ENCODE peak calls at places on chromosome 13, in ten cellular contexts. U is colonic mucosa, A is tibial nerve, Q is BJ, I is IMR-90, H is thoracic aorta, L is astrocyte of the cerebellum, F is cardiac muscle cell, W is aorta, V is GM23248. D is an unnamed sample.

GRCh38 chr13:27076411-27076810 is 95.2 kb downstream of the USP12 start:
- DNase-seq in U (no peak), A (no peak), Q (no peak), I (peak), H (no peak), L (no peak), F (peak), W (no peak), V (peak), D (no peak)

GRCh38 chr13:105587786-105588185 is 947.7 kb downstream of the EFNB2 start:
- DNase-seq in U (no peak), A (no peak), Q (no peak), I (peak), H (no peak), L (no peak), F (no peak), W (no peak), V (no peak), D (no peak)

GRCh38 chr13:52847682-52848432 is 583 bp downstream of the PCDH8 start:
- DNase-seq in U (no peak), A (no peak), Q (no peak), I (no peak), H (no peak), L (no peak), F (no peak), W (peak), V (no peak), D (no peak)

GRCh38 chr13:26484196-26484595 is 73.3 kb upstream of the WASF3 start:
- DNase-seq in U (no peak), A (no peak), Q (no peak), I (no peak), H (no peak), L (no peak), F (no peak), W (peak), V (no peak), D (no peak)

GRCh38 chr13:93915269-93915809 is 564.1 kb downstream of the DCT start:
- DNase-seq in U (no peak), A (no peak), Q (peak), I (peak), H (no peak), L (no peak), F (peak), W (no peak), V (peak), D (no peak)

GRCh38 chr13:25330541-25330940 is 29.1 kb downstream of the NUP58 start:
- DNase-seq in U (no peak), A (no peak), Q (no peak), I (peak), H (no peak), L (peak), F (peak), W (no peak), V (peak), D (no peak)

GRCh38 chr13:39818953-39819352 is 163.5 kb downstream of the COG6 start:
- DNase-seq in U (no peak), A (peak), Q (no peak), I (peak), H (no peak), L (no peak), F (peak), W (no peak), V (no peak), D (no peak)

GRCh38 chr13:24746618-24747247 is 17.2 kb upstream of the RNF17 start:
- DNase-seq in U (no peak), A (no peak), Q (no peak), I (no peak), H (no peak), L (no peak), F (peak), W (no peak), V (peak), D (no peak)

GRCh38 chr13:30312859-30313258 is 5.5 kb upstream of the KATNAL1 start:
- DNase-seq in U (no peak), A (no peak), Q (no peak), I (peak), H (no peak), L (peak), F (peak), W (no peak), V (no peak), D (no peak)

GRCh38 chr13:109657395-109657794 is 129.0 kb downstream of the IRS2 start:
- DNase-seq in U (no peak), A (no peak), Q (no peak), I (no peak), H (no peak), L (no peak), F (peak), W (no peak), V (no peak), D (no peak)

GRCh38 chr13:42794572-42795275 is 13.3 kb downstream of the FAM216B start:
- DNase-seq in U (no peak), A (no peak), Q (no peak), I (no peak), H (no peak), L (no peak), F (peak), W (no peak), V (peak), D (no peak)

GRCh38 chr13:108948269-108948671 is 318.9 kb downstream of the MYO16 start:
- DNase-seq in U (no peak), A (no peak), Q (no peak), I (no peak), H (no peak), L (no peak), F (no peak), W (no peak), V (peak), D (no peak)

GRCh38 chr13:75687145-75687763 is 51.1 kb downstream of the LMO7 start:
- DNase-seq in U (no peak), A (no peak), Q (no peak), I (peak), H (no peak), L (peak), F (peak), W (no peak), V (peak), D (no peak)

GRCh38 chr13:38265135-38265497 is 84.5 kb upstream of the UFM1 start:
- DNase-seq in U (no peak), A (no peak), Q (no peak), I (no peak), H (no peak), L (no peak), F (no peak), W (no peak), V (no peak), D (no peak)

GRCh38 chr13:45289936-45290563 is 50.9 kb downstream of the TPT1 start:
- DNase-seq in U (no peak), A (no peak), Q (no peak), I (no peak), H (no peak), L (no peak), F (no peak), W (no peak), V (no peak), D (no peak)

GRCh38 chr13:28451482-28452217 is 43.3 kb downstream of the FLT1 start:
- DNase-seq in U (no peak), A (no peak), Q (no peak), I (no peak), H (no peak), L (no peak), F (peak), W (no peak), V (peak), D (no peak)
- H3K4me3 ChIP-seq in U (no peak), A (no peak), Q (no peak), I (no peak), H (peak), L (no peak), F (no peak), W (no peak), V (no peak), D (no peak)

GRCh38 chr13:98269386-98269785 is 92.3 kb upstream of the RNF113B start:
- DNase-seq in U (no peak), A (no peak), Q (no peak), I (no peak), H (no peak), L (no peak), F (no peak), W (no peak), V (no peak), D (no peak)
- H3K4me3 ChIP-seq in U (no peak), A (no peak), Q (no peak), I (no peak), H (no peak), L (no peak), F (no peak), W (no peak), V (no peak), D (no peak)

GRCh38 chr13:99895999-99896695 is 75.4 kb downstream of the ZIC5 start:
- DNase-seq in U (no peak), A (no peak), Q (no peak), I (no peak), H (no peak), L (no peak), F (no peak), W (no peak), V (no peak), D (no peak)
- H3K4me3 ChIP-seq in U (peak), A (no peak), Q (no peak), I (no peak), H (peak), L (no peak), F (no peak), W (no peak), V (no peak), D (no peak)

GRCh38 chr13:83352391-83352790 is 529.9 kb downstream of the SLITRK1 start:
- DNase-seq in U (no peak), A (no peak), Q (no peak), I (no peak), H (no peak), L (no peak), F (no peak), W (no peak), V (no peak), D (no peak)
- H3K4me3 ChIP-seq in U (no peak), A (no peak), Q (no peak), I (no peak), H (no peak), L (no peak), F (no peak), W (no peak), V (no peak), D (no peak)

DNA sequence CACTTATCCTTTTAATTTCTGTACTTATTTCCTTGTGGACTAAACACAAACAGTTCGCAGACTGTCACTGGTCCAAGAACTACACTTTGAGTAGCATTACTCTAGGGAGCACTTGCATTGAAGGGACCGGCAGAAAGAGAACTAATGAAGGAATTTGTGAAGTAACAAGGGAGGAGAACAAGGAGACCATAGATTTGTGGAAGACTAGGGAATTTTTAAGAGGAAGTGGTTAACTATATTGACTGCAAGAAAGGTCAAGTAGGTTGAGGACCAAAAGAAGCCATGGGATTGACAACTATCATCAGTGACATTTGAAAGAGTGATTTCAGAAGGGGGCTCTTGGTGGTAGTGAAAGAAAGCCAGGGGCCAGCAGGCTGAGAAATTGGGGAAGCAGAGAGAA is 4.0 kb upstream of the RB1 start:
- DNase-seq in U (no peak), A (no peak), Q (no peak), I (no peak), H (no peak), L (no peak), F (no peak), W (no peak), V (no peak), D (no peak)
- H3K4me3 ChIP-seq in U (no peak), A (no peak), Q (no peak), I (no peak), H (no peak), L (no peak), F (no peak), W (no peak), V (no peak), D (no peak)

GRCh38 chr13:97106323-97106722 is 112.0 kb upstream of the OXGR1 start:
- DNase-seq in U (no peak), A (no peak), Q (no peak), I (no peak), H (no peak), L (no peak), F (no peak), W (no peak), V (no peak), D (no peak)

GRCh38 chr13:97109256-97109655 is 112.9 kb upstream of the MBNL2 start:
- DNase-seq in U (no peak), A (no peak), Q (no peak), I (no peak), H (no peak), L (no peak), F (no peak), W (no peak), V (no peak), D (no peak)

GRCh38 chr13:97107815-97108534 is 113.7 kb upstream of the OXGR1 start:
- DNase-seq in U (no peak), A (no peak), Q (no peak), I (peak), H (no peak), L (no peak), F (peak), W (no peak), V (peak), D (no peak)

GRCh38 chr13:97109841-97110492 is 112.2 kb upstream of the MBNL2 start:
- DNase-seq in U (peak), A (peak), Q (peak), I (peak), H (peak), L (peak), F (peak), W (peak), V (peak), D (peak)

GRCh38 chr13:97108535-97108910 is 113.6 kb upstream of the MBNL2 start:
- DNase-seq in U (no peak), A (no peak), Q (no peak), I (peak), H (no peak), L (peak), F (peak), W (no peak), V (peak), D (no peak)
- H3K4me3 ChIP-seq in U (no peak), A (no peak), Q (no peak), I (no peak), H (no peak), L (no peak), F (no peak), W (no peak), V (no peak), D (no peak)

GRCh38 chr13:72507394-72508199 is 219.8 kb downstream of the MZT1 start:
- DNase-seq in U (no peak), A (no peak), Q (no peak), I (no peak), H (no peak), L (no peak), F (peak), W (no peak), V (no peak), D (no peak)
- H3K4me3 ChIP-seq in U (no peak), A (no peak), Q (peak), I (no peak), H (no peak), L (no peak), F (no peak), W (no peak), V (no peak), D (no peak)

GRCh38 chr13:110913911-110914292 is 967 bp downstream of the ANKRD10 start:
- DNase-seq in U (no peak), A (no peak), Q (no peak), I (no peak), H (no peak), L (no peak), F (no peak), W (no peak), V (peak), D (no peak)

GRCh38 chr13:110915057-110915873 is at the start of gene ANKRD10:
- DNase-seq in U (peak), A (peak), Q (peak), I (peak), H (peak), L (peak), F (peak), W (peak), V (peak), D (peak)

GRCh38 chr13:110915874-110916670 is 1.2 kb upstream of the ANKRD10 start:
- DNase-seq in U (no peak), A (no peak), Q (peak), I (peak), H (no peak), L (no peak), F (peak), W (no peak), V (peak), D (no peak)

GRCh38 chr13:110914293-110915056 is 394 bp downstream of the ANKRD10 start:
- DNase-seq in U (peak), A (peak), Q (no peak), I (peak), H (peak), L (no peak), F (peak), W (peak), V (peak), D (peak)

GRCh38 chr13:110916671-110917142 is 1.8 kb upstream of the ANKRD10 start:
- DNase-seq in U (no peak), A (no peak), Q (peak), I (peak), H (no peak), L (peak), F (peak), W (no peak), V (peak), D (no peak)
- H3K4me3 ChIP-seq in U (no peak), A (no peak), Q (no peak), I (no peak), H (peak), L (no peak), F (no peak), W (no peak), V (peak), D (no peak)

DNA sequence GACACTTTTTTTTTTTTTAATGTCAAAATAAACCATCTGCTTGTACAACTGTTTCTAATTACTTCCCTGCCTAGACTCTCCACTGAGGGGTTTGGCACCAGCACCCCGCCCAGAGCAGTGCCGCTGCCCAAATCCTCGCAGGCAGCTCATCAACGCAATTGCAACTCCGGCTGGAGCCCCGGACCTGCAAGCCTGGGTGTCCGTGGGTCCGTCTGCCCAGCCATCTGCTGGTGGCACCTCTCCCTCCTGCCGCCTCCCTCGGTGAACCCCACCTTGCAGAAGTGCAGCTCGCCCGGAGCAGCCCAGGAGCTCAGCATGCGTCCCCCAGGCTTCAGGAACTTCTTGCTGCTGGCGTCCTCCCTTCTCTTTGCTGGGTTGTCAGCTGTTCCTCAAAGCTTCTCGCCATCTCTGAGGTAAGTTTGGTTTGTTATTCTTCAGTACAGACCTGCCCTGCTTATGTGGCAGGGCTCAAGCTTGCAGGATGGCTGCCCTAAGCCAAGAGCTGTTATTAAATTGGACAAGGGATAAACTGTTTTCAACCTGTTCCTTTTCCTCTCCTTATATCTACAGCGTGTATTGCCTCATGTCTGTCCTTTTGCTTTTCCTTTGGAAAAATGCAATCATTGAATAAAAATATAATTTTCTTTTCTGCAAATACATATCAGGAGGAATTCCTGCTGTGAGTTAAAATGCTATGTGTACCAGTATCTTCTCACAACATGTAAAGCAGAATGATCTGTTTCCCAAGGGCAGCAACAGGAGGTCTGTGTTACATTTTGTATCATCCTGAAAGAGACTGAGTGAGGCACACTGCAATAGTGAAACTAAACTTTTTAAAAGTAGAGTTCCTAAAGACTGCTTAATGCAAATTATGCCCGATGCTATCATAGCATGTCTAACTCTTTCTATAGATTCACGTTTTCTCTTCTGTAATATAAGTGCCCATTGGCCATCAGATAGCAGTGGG is at the start of gene ITGBL1:
- DNase-seq in U (no peak), A (no peak), Q (no peak), I (peak), H (no peak), L (no peak), F (peak), W (peak), V (peak), D (no peak)
- H3K4me3 ChIP-seq in U (peak), A (peak), Q (peak), I (peak), H (peak), L (peak), F (no peak), W (peak), V (peak), D (peak)

GRCh38 chr13:113001251-113002140 is 32.5 kb downstream of the MCF2L start:
- DNase-seq in U (peak), A (no peak), Q (no peak), I (peak), H (no peak), L (no peak), F (peak), W (no peak), V (peak), D (peak)

GRCh38 chr13:113002206-113002821 is 33.3 kb downstream of the MCF2L start:
- DNase-seq in U (no peak), A (no peak), Q (no peak), I (no peak), H (no peak), L (no peak), F (no peak), W (no peak), V (no peak), D (no peak)

GRCh38 chr13:113000575-113000974 is 31.6 kb downstream of the MCF2L start:
- DNase-seq in U (no peak), A (no peak), Q (no peak), I (no peak), H (no peak), L (no peak), F (no peak), W (no peak), V (no peak), D (no peak)

GRCh38 chr13:113004126-113004525 is 35.1 kb downstream of the MCF2L start:
- DNase-seq in U (no peak), A (no peak), Q (no peak), I (no peak), H (no peak), L (no peak), F (no peak), W (no peak), V (no peak), D (no peak)

DNA sequence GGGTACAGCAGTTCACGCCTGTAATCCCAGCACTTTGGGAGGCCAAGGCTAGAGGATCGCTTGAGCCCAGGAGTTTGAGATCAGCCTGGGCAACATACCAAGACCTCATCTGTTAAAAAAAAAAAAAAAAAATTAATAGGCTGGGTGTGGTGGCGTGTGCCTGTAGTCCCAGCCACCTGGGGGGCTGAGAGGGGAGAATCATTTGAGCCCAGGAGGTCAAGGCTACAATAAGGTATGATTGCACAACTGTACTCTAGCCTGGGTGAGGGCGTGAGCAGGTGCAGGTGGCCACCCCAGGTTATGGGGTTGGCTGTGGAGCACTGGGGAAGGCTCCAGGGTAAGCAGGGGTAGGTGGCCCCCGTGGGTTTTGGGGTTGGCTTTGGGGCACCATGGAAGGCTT is 33.9 kb downstream of the MCF2L start:
- DNase-seq in U (no peak), A (no peak), Q (no peak), I (no peak), H (no peak), L (no peak), F (no peak), W (no peak), V (no peak), D (no peak)
- H3K4me3 ChIP-seq in U (no peak), A (no peak), Q (no peak), I (no peak), H (no peak), L (no peak), F (no peak), W (no peak), V (no peak), D (no peak)